ENCODE peak calls at places on chromosomes 13 and 19, in seven cellular contexts. A is left ventricle myocardium inferior, Q is uterus, N is thoracic aorta, X is K562, F is pancreas, K is gastrocnemius medialis. S is an unnamed sample. For H3K4me1, the result is how much of the 10 kb centered on the place peaks cover.

GRCh38 chr13:96898855-96899254 is 95.4 kb downstream of the OXGR1 start:
- DNase-seq in A (no peak), Q (no peak), N (no peak), X (no peak), F (no peak), K (no peak), S (no peak)

GRCh38 chr19:4566402-4567051 is 7.0 kb upstream of the SEMA6B start:
- DNase-seq in A (no peak), Q (no peak), N (no peak), X (no peak), F (peak), K (no peak), S (no peak)

GRCh38 chr19:47152205-47152604 is 21.6 kb downstream of the SAE1 start:
- DNase-seq in A (no peak), Q (no peak), N (no peak), X (no peak), F (no peak), K (no peak), S (no peak)

GRCh38 chr19:14786421-14786851 is 8.1 kb upstream of the ADGRE2 start:
- DNase-seq in A (no peak), Q (no peak), N (no peak), X (peak), F (no peak), K (no peak), S (no peak)

GRCh38 chr13:41452462-41452861 is 4.9 kb upstream of the RGCC start:
- DNase-seq in A (no peak), Q (no peak), N (no peak), X (no peak), F (no peak), K (no peak), S (no peak)

GRCh38 chr13:76820759-76821158 is 65.4 kb downstream of the KCTD12 start:
- DNase-seq in A (peak), Q (peak), N (no peak), X (no peak), F (no peak), K (peak), S (peak)

GRCh38 chr19:31938675-31939074 is 406.7 kb upstream of the ZNF507 start:
- DNase-seq in A (no peak), Q (no peak), N (no peak), X (no peak), F (no peak), K (no peak), S (no peak)

GRCh38 chr13:95030948-95031347 is 270.3 kb downstream of the ABCC4 start:
- DNase-seq in A (no peak), Q (no peak), N (no peak), X (no peak), F (no peak), K (no peak), S (no peak)

GRCh38 chr19:56217039-56217949 is 15.2 kb downstream of the ZSCAN5C start:
- DNase-seq in A (peak), Q (no peak), N (no peak), X (no peak), F (peak), K (no peak), S (peak)

GRCh38 chr19:7873304-7874079 is 698 bp downstream of the PRR36 start:
- DNase-seq in A (no peak), Q (no peak), N (no peak), X (no peak), F (peak), K (no peak), S (no peak)

GRCh38 chr13:111436446-111436845 is 116.0 kb downstream of the TEX29 start:
- DNase-seq in A (no peak), Q (no peak), N (no peak), X (no peak), F (no peak), K (no peak), S (no peak)

GRCh38 chr13:74134777-74135305 is 637 bp upstream of the KLF12 start:
- DNase-seq in A (peak), Q (peak), N (peak), X (peak), F (peak), K (peak), S (peak)

GRCh38 chr13:91580749-91581148 is 182.3 kb downstream of the GPC5 start:
- DNase-seq in A (no peak), Q (no peak), N (no peak), X (no peak), F (no peak), K (no peak), S (no peak)

GRCh38 chr19:46659151-46660007 is 1.6 kb downstream of the DACT3 start:
- DNase-seq in A (no peak), Q (peak), N (no peak), X (peak), F (peak), K (no peak), S (peak)

GRCh38 chr13:99086869-99087129 is 108.9 kb upstream of the DOCK9 start:
- DNase-seq in A (peak), Q (no peak), N (no peak), X (no peak), F (peak), K (peak), S (no peak)

GRCh38 chr13:97212540-97213146 is 9.5 kb upstream of the MBNL2 start:
- DNase-seq in A (no peak), Q (no peak), N (no peak), X (no peak), F (no peak), K (no peak), S (no peak)

GRCh38 chr19:27905074-27905473 is 1307.9 kb downstream of the UQCRFS1 start:
- DNase-seq in A (no peak), Q (no peak), N (no peak), X (no peak), F (no peak), K (no peak), S (no peak)

GRCh38 chr13:42047561-42048322 is 706 bp upstream of the DGKH start:
- DNase-seq in A (peak), Q (peak), N (no peak), X (peak), F (peak), K (no peak), S (peak)

GRCh38 chr13:99587893-99588606 is 86.8 kb downstream of the TM9SF2 start:
- DNase-seq in A (no peak), Q (no peak), N (no peak), X (no peak), F (no peak), K (no peak), S (no peak)

GRCh38 chr13:35747594-35747993 is 271.1 kb upstream of the MAB21L1 start:
- DNase-seq in A (no peak), Q (no peak), N (no peak), X (no peak), F (no peak), K (no peak), S (no peak)

GRCh38 chr19:10338940-10339339 is 484 bp downstream of the ICAM3 start:
- DNase-seq in A (no peak), Q (no peak), N (no peak), X (no peak), F (no peak), K (no peak), S (no peak)

GRCh38 chr19:7622933-7623685 is 6.2 kb downstream of the XAB2 start:
- DNase-seq in A (no peak), Q (no peak), N (no peak), X (peak), F (peak), K (no peak), S (no peak)

GRCh38 chr13:31859546-31859945 is 120.2 kb downstream of the RXFP2 start:
- DNase-seq in A (no peak), Q (no peak), N (no peak), X (no peak), F (no peak), K (no peak), S (no peak)

GRCh38 chr19:39136225-39136940 is 10.8 kb downstream of the PAK4 start:
- DNase-seq in A (no peak), Q (no peak), N (no peak), X (no peak), F (peak), K (no peak), S (no peak)

GRCh38 chr13:101773062-101773461 is 320.6 kb downstream of the ITGBL1 start:
- DNase-seq in A (no peak), Q (no peak), N (no peak), X (no peak), F (no peak), K (no peak), S (no peak)

GRCh38 chr19:49663224-49663623 is 2.4 kb downstream of the IRF3 start:
- DNase-seq in A (no peak), Q (no peak), N (no peak), X (no peak), F (peak), K (no peak), S (no peak)

GRCh38 chr19:45506246-45506990 is 861 bp upstream of the VASP start:
- DNase-seq in A (peak), Q (peak), N (peak), X (peak), F (peak), K (peak), S (peak)

GRCh38 chr13:50365683-50366391 is 350.6 kb downstream of the KCNRG start:
- DNase-seq in A (no peak), Q (no peak), N (no peak), X (no peak), F (no peak), K (no peak), S (no peak)

GRCh38 chr19:45147835-45148676 is 12.7 kb downstream of the NKPD1 start:
- DNase-seq in A (no peak), Q (no peak), N (no peak), X (no peak), F (peak), K (no peak), S (no peak)

GRCh38 chr19:20238025-20238623 is 71.1 kb downstream of the ZNF486 start:
- DNase-seq in A (peak), Q (peak), N (peak), X (peak), F (peak), K (peak), S (peak)

GRCh38 chr13:80989770-80990169 is 648.8 kb upstream of the SPRY2 start:
- DNase-seq in A (no peak), Q (no peak), N (no peak), X (no peak), F (no peak), K (no peak), S (no peak)

GRCh38 chr13:98509271-98510155 is 67.4 kb downstream of the STK24 start:
- DNase-seq in A (peak), Q (no peak), N (peak), X (peak), F (no peak), K (peak), S (no peak)

GRCh38 chr19:39416626-39417120 is 4.2 kb downstream of the PLEKHG2 start:
- DNase-seq in A (no peak), Q (peak), N (no peak), X (no peak), F (peak), K (no peak), S (no peak)

GRCh38 chr19:29292562-29292961 is 79.6 kb upstream of the UQCRFS1 start:
- DNase-seq in A (no peak), Q (no peak), N (no peak), X (no peak), F (no peak), K (no peak), S (no peak)

GRCh38 chr19:29290853-29291252 is 77.9 kb upstream of the UQCRFS1 start:
- DNase-seq in A (no peak), Q (no peak), N (no peak), X (no peak), F (no peak), K (no peak), S (no peak)

GRCh38 chr19:29293292-29293691 is 80.3 kb upstream of the UQCRFS1 start:
- DNase-seq in A (no peak), Q (no peak), N (no peak), X (no peak), F (no peak), K (no peak), S (no peak)

GRCh38 chr19:29293736-29294342 is 80.9 kb upstream of the UQCRFS1 start:
- DNase-seq in A (no peak), Q (no peak), N (no peak), X (no peak), F (no peak), K (no peak), S (no peak)

GRCh38 chr19:29292146-29292545 is 79.2 kb upstream of the UQCRFS1 start:
- DNase-seq in A (no peak), Q (no peak), N (no peak), X (no peak), F (no peak), K (no peak), S (no peak)
- H3K4me1 ChIP-seq in A (under half), Q (under half), N (under half), X (under half), F (under half), K (under half), S (under half)

DNA sequence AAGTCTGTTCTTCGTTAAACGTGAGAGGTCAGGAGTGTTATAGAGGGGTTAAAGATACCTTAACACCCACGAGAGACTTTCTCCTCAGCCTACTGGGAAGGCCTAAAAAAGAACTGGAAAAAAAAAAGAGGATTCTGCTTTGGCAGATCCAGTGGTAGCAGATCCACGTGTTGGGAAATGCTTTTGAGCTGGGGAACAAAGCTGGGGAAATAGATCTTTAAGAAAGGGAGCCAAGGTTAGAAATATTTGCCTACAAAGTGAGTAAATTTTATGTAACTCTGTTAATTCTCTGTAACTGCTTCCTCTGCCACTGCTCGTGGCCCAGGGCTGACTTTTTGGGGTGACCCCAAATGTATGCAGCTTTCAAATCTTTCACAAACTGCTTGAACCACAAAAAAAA is 11.7 kb downstream of the RFX2 start:
- DNase-seq in A (no peak), Q (no peak), N (no peak), X (no peak), F (no peak), K (no peak), S (no peak)
- H3K4me1 ChIP-seq in A (half or more), Q (under half), N (half or more), X (under half), F (under half), K (under half), S (under half)

GRCh38 chr19:3514930-3515329 is 8.8 kb downstream of the FZR1 start:
- DNase-seq in A (no peak), Q (no peak), N (no peak), X (no peak), F (no peak), K (no peak), S (no peak)

GRCh38 chr19:3517638-3518037 is 11.5 kb downstream of the FZR1 start:
- DNase-seq in A (no peak), Q (no peak), N (no peak), X (no peak), F (no peak), K (no peak), S (no peak)

GRCh38 chr19:3518231-3518630 is 12.1 kb downstream of the FZR1 start:
- DNase-seq in A (no peak), Q (no peak), N (no peak), X (no peak), F (no peak), K (no peak), S (no peak)

GRCh38 chr19:3515891-3516422 is 9.8 kb downstream of the FZR1 start:
- DNase-seq in A (no peak), Q (no peak), N (no peak), X (no peak), F (no peak), K (no peak), S (no peak)

DNA sequence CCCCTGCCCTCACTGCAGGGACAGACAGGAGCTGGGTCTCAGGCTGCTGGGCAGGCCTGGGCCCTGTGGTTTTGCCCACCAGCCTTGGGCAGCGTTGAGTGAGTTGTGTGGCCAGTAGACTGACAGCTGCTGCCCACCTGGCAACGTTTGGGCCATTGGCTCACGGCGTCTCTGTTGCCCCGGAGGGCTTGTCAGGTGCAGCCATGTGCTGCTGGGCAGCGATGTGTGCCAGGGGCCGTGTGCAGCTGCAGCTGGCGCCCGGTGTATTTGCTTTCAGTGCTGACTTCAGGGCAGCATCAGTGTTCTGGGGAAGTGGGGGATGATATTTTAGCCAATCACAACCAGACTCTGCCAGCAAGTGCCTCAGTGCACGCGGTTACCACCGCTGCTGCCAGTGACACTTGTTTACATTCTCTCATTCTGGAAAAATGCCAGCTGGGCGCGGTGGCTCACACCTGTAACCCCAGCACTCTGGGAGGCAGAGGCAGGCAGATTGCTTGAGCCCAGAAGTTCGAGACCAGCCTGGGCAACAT is 10.6 kb downstream of the FZR1 start:
- DNase-seq in A (no peak), Q (no peak), N (no peak), X (no peak), F (peak), K (peak), S (no peak)
- H3K4me1 ChIP-seq in A (half or more), Q (under half), N (under half), X (under half), F (under half), K (under half), S (under half)

GRCh38 chr19:12782174-12782423 is 6.7 kb upstream of the HOOK2 start:
- DNase-seq in A (no peak), Q (no peak), N (no peak), X (no peak), F (no peak), K (no peak), S (no peak)
- H3K4me1 ChIP-seq in A (half or more), Q (under half), N (half or more), X (half or more), F (under half), K (half or more), S (under half)

DNA sequence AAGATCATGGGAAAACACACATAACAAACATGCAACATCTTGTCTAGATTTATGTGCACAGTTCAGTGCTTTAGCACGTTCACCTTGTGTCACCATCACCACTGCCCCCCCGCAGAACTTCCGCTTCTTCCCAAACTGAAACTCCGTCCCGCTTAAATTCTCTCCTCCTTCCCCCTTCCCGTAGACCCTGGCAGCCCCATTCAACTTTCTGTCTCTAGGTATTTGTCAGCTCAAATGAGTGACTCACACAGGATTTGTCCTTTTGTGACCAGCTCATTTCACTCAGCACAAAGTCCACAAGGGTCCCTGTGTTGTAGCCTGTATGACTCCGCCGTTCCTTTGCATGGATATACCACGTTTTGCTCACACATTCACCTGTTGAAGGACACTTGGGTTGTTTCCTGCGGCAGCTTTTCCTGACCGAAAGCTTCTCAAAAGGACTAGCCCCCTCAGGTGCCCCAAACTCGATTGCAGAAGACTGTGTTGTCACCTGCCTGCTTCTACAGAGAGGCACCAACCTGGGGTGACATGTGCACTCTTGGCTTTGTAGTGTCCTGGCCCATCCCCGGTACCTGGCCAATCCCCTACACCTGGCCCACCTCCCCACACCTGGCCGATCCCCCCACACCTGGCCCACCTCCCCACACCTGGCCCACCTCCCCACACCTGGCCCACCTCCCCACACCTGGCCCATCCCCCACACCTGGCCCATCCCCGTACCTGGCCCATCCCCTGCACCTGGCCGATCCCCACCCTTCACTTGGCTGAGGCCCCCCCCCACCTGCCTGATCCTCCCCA is 25.1 kb downstream of the ATP11A start:
- DNase-seq in A (no peak), Q (no peak), N (no peak), X (no peak), F (no peak), K (no peak), S (no peak)
- H3K4me1 ChIP-seq in A (half or more), Q (under half), N (under half), X (under half), F (under half), K (under half), S (under half)

DNA sequence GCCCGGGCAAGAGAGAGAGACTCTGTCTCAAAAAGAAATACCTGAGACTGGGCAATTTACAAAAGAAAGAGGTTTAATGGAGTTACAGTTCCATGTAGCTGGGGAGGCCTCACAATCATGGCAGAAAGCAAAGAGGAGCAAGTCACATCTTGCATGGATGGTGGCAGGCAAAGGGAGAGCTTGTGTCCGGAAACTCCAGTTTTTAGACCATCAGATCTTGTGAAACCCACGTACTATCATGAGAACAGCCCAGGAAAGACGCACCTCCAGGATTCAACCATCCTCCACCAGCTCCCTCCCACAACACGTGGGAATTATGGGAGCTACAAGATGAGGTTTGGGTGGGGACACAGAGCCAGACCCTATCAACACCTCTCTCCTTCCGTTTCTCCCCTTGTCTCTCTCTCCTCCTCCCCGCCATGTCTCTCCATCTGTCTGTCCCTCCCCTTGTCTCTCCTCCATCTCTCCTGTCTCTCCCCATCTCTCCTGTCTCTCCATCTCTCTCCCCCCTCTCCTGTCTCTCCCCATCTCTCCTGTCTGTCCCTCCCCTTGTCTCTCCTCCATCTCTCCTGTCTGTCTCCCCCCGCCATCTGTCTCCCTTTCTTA is 10.0 kb downstream of the POLR2E start:
- DNase-seq in A (no peak), Q (no peak), N (no peak), X (no peak), F (no peak), K (no peak), S (no peak)
- H3K4me1 ChIP-seq in A (under half), Q (under half), N (under half), X (under half), F (under half), K (under half), S (under half)

S was measured in heart right ventricle.